ENCODE peak calls at places on chromosomes 2 and 18, in five cellular contexts. H is stimulated activated naive CD8-positive, alpha-beta T cell treated with anti-CD3 and anti-CD28 coated beads, Interleukin-15, Interleukin-2, amounts not matched to agents 100 U/mL and 50 U/mL, for 24 hours; J is K562; C is aorta; Y is activated T-cell treated with anti-CD3 and anti-CD28 coated beads, Interleukin-2, amount 50 U/mL, for 4 hours. U is an unnamed sample.
A peak's percentile ranks its signal among the peaks of the same experiment; 100 is the strongest.

GRCh38 chr2:64222351-64222750 is 78.1 kb upstream of the PELI1 start:
- ATAC-seq in H (no peak), J (no peak), C (no peak), Y (no peak), U (peak; percentile 63)

GRCh38 chr2:25494626-25495025 is 152.9 kb upstream of the DNMT3A start:
- ATAC-seq in H (no peak), J (no peak), C (no peak), Y (no peak), U (no peak)

GRCh38 chr2:31217465-31218200 is at the start of gene CAPN14:
- ATAC-seq in H (peak; percentile 55), J (no peak), C (no peak), Y (no peak), U (no peak)

GRCh38 chr18:35717182-35717581 is 135.6 kb downstream of the GALNT1 start:
- ATAC-seq in H (no peak), J (no peak), C (no peak), Y (no peak), U (no peak)

GRCh38 chr2:69305712-69306611 is 81.1 kb downstream of the GFPT1 start:
- ATAC-seq in H (no peak), J (no peak), C (peak; percentile 19), Y (no peak), U (no peak)

GRCh38 chr2:239674101-239674980 is 273.5 kb upstream of the HDAC4 start:
- ATAC-seq in H (no peak), J (no peak), C (no peak), Y (no peak), U (no peak)

GRCh38 chr2:177331446-177331997 is 61.1 kb upstream of the AGPS start:
- ATAC-seq in H (no peak), J (no peak), C (no peak), Y (no peak), U (no peak)

GRCh38 chr2:172358784-172359556 is 68.4 kb upstream of the ITGA6 start:
- ATAC-seq in H (no peak), J (no peak), C (peak; percentile 76), Y (no peak), U (no peak)

GRCh38 chr2:205293559-205293958 is 388.7 kb upstream of the NRP2 start:
- ATAC-seq in H (no peak), J (no peak), C (no peak), Y (no peak), U (no peak)

GRCh38 chr2:175168564-175168945 is 552 bp upstream of the ATF2 start:
- ATAC-seq in H (peak; percentile 20), J (peak; percentile 20), C (no peak), Y (peak; percentile 16), U (no peak)

GRCh38 chr18:45554070-45554767 is 61.1 kb upstream of the SLC14A2 start:
- ATAC-seq in H (no peak), J (no peak), C (no peak), Y (no peak), U (no peak)

GRCh38 chr2:172253190-172254052 is 150.7 kb upstream of the DLX2 start:
- ATAC-seq in H (peak; percentile 95), J (peak; percentile 61), C (peak; percentile 75), Y (peak; percentile 96), U (peak; percentile 52)

GRCh38 chr18:53451902-53452301 is 772.6 kb downstream of the MBD2 start:
- ATAC-seq in H (no peak), J (no peak), C (no peak), Y (no peak), U (no peak)

GRCh38 chr2:4047961-4048891 is 344.9 kb downstream of the DCDC2C start:
- ATAC-seq in H (peak; percentile 73), J (no peak), C (no peak), Y (peak; percentile 27), U (no peak)

GRCh38 chr2:29485117-29485516 is 369.9 kb downstream of the CLIP4 start:
- ATAC-seq in H (no peak), J (no peak), C (no peak), Y (no peak), U (no peak)

GRCh38 chr2:236359426-236359825 is 95.2 kb upstream of the ASB18 start:
- ATAC-seq in H (no peak), J (no peak), C (no peak), Y (peak; percentile 40), U (no peak)

GRCh38 chr2:158773121-158773520 is 22.0 kb upstream of the DAPL1 start:
- ATAC-seq in H (no peak), J (no peak), C (peak; percentile 75), Y (no peak), U (no peak)

GRCh38 chr2:10647451-10647850 is 42.3 kb downstream of the NOL10 start:
- ATAC-seq in H (no peak), J (no peak), C (no peak), Y (no peak), U (no peak)

GRCh38 chr2:238274152-238274865 is 14.1 kb downstream of the PER2 start:
- ATAC-seq in H (no peak), J (no peak), C (no peak), Y (no peak), U (no peak)

GRCh38 chr2:37366773-37367172 is 22.3 kb downstream of the QPCT start:
- ATAC-seq in H (peak; percentile 73), J (no peak), C (no peak), Y (peak; percentile 59), U (no peak)

GRCh38 chr2:2703792-2704191 is 372.7 kb upstream of the MYT1L start:
- ATAC-seq in H (no peak), J (no peak), C (no peak), Y (no peak), U (no peak)

GRCh38 chr2:144942516-144943256 is 422.8 kb upstream of the ZEB2 start:
- ATAC-seq in H (no peak), J (peak; percentile 59), C (no peak), Y (no peak), U (no peak)

GRCh38 chr2:45715601-45716379 is 64.3 kb downstream of the PRKCE start:
- ATAC-seq in H (no peak), J (no peak), C (no peak), Y (no peak), U (no peak)

GRCh38 chr2:178912416-178913056 is 105.3 kb upstream of the TTN start:
- ATAC-seq in H (peak; percentile 76), J (no peak), C (no peak), Y (peak; percentile 46), U (no peak)

U was measured in gastroesophageal sphincter.